ENCODE peak calls at places on chromosomes 7 and 10, in ten cellular contexts. One of them, this sample, is unnamed.

GRCh38 chr7:55099086-55099831 is 80.4 kb downstream of the EGFR start:
- DNase-seq in endothelial cell: no peak
- DNase-seq in left lung: no peak
- DNase-seq in glutamatergic neuron: peak
- DNase-seq in kidney epithelial cell: no peak
- DNase-seq in ascending aorta: no peak
- DNase-seq in MCF 10A: peak
- DNase-seq in body of pancreas: no peak
- DNase-seq in right atrium auricular region: no peak
- DNase-seq in HFF-Myc: no peak
- DNase-seq in this sample: no peak

GRCh38 chr7:79880312-79880711 is 254.3 kb upstream of the GNAI1 start:
- DNase-seq in left lung: no peak
- DNase-seq in right atrium auricular region: no peak
- DNase-seq in kidney epithelial cell: no peak
- DNase-seq in glutamatergic neuron: peak
- DNase-seq in endothelial cell: no peak
- DNase-seq in HFF-Myc: no peak
- DNase-seq in body of pancreas: no peak
- DNase-seq in MCF 10A: no peak
- DNase-seq in ascending aorta: no peak
- DNase-seq in this sample: no peak

GRCh38 chr10:14299516-14299915 is 31.2 kb downstream of the FRMD4A start:
- DNase-seq in endothelial cell: no peak
- DNase-seq in glutamatergic neuron: no peak
- DNase-seq in kidney epithelial cell: no peak
- DNase-seq in right atrium auricular region: no peak
- DNase-seq in left lung: no peak
- DNase-seq in HFF-Myc: no peak
- DNase-seq in body of pancreas: no peak
- DNase-seq in ascending aorta: no peak
- DNase-seq in MCF 10A: no peak
- DNase-seq in this sample: no peak

GRCh38 chr7:132964886-132965285 is 117.0 kb downstream of the CHCHD3 start:
- DNase-seq in right atrium auricular region: no peak
- DNase-seq in glutamatergic neuron: no peak
- DNase-seq in MCF 10A: no peak
- DNase-seq in HFF-Myc: no peak
- DNase-seq in kidney epithelial cell: no peak
- DNase-seq in ascending aorta: no peak
- DNase-seq in endothelial cell: no peak
- DNase-seq in body of pancreas: no peak
- DNase-seq in left lung: no peak
- DNase-seq in this sample: no peak

GRCh38 chr10:33129181-33129928 is 171.3 kb upstream of the ITGB1 start:
- DNase-seq in glutamatergic neuron: no peak
- DNase-seq in ascending aorta: no peak
- DNase-seq in endothelial cell: no peak
- DNase-seq in body of pancreas: no peak
- DNase-seq in HFF-Myc: no peak
- DNase-seq in right atrium auricular region: peak
- DNase-seq in left lung: peak
- DNase-seq in kidney epithelial cell: no peak
- DNase-seq in MCF 10A: peak
- DNase-seq in this sample: no peak

GRCh38 chr10:132536241-132536963 is 1.2 kb upstream of the INPP5A start:
- DNase-seq in MCF 10A: peak
- DNase-seq in body of pancreas: peak
- DNase-seq in kidney epithelial cell: no peak
- DNase-seq in ascending aorta: no peak
- DNase-seq in glutamatergic neuron: no peak
- DNase-seq in left lung: peak
- DNase-seq in HFF-Myc: no peak
- DNase-seq in right atrium auricular region: no peak
- DNase-seq in endothelial cell: no peak
- DNase-seq in this sample: no peak

GRCh38 chr7:2490306-2490705 is 14.1 kb upstream of the GRIFIN start:
- DNase-seq in HFF-Myc: no peak
- DNase-seq in left lung: no peak
- DNase-seq in MCF 10A: no peak
- DNase-seq in ascending aorta: no peak
- DNase-seq in glutamatergic neuron: no peak
- DNase-seq in body of pancreas: peak
- DNase-seq in right atrium auricular region: no peak
- DNase-seq in endothelial cell: no peak
- DNase-seq in kidney epithelial cell: no peak
- DNase-seq in this sample: no peak

GRCh38 chr10:71685554-71686202 is 33.9 kb downstream of the C10orf105 start:
- DNase-seq in MCF 10A: no peak
- DNase-seq in endothelial cell: no peak
- DNase-seq in left lung: no peak
- DNase-seq in glutamatergic neuron: no peak
- DNase-seq in kidney epithelial cell: no peak
- DNase-seq in HFF-Myc: no peak
- DNase-seq in right atrium auricular region: no peak
- DNase-seq in ascending aorta: no peak
- DNase-seq in body of pancreas: no peak
- DNase-seq in this sample: no peak

GRCh38 chr7:52030722-52031121 is 714.1 kb upstream of the COBL start:
- DNase-seq in left lung: no peak
- DNase-seq in right atrium auricular region: no peak
- DNase-seq in MCF 10A: no peak
- DNase-seq in ascending aorta: no peak
- DNase-seq in body of pancreas: no peak
- DNase-seq in endothelial cell: no peak
- DNase-seq in kidney epithelial cell: no peak
- DNase-seq in glutamatergic neuron: no peak
- DNase-seq in HFF-Myc: no peak
- DNase-seq in this sample: no peak

GRCh38 chr10:76303682-76304316 is 872.4 kb downstream of the LRMDA start:
- DNase-seq in kidney epithelial cell: no peak
- DNase-seq in left lung: peak
- DNase-seq in MCF 10A: peak
- DNase-seq in right atrium auricular region: peak
- DNase-seq in HFF-Myc: peak
- DNase-seq in glutamatergic neuron: peak
- DNase-seq in ascending aorta: peak
- DNase-seq in body of pancreas: peak
- DNase-seq in endothelial cell: peak
- DNase-seq in this sample: no peak

GRCh38 chr10:132064771-132065437 is 842 bp upstream of the JAKMIP3 start:
- DNase-seq in MCF 10A: no peak
- DNase-seq in kidney epithelial cell: no peak
- DNase-seq in endothelial cell: no peak
- DNase-seq in ascending aorta: no peak
- DNase-seq in right atrium auricular region: peak
- DNase-seq in HFF-Myc: no peak
- DNase-seq in glutamatergic neuron: no peak
- DNase-seq in body of pancreas: no peak
- DNase-seq in left lung: no peak
- DNase-seq in this sample: no peak

GRCh38 chr7:42128703-42129102 is 108.3 kb downstream of the GLI3 start:
- DNase-seq in body of pancreas: no peak
- DNase-seq in kidney epithelial cell: no peak
- DNase-seq in MCF 10A: peak
- DNase-seq in right atrium auricular region: no peak
- DNase-seq in glutamatergic neuron: no peak
- DNase-seq in endothelial cell: peak
- DNase-seq in ascending aorta: no peak
- DNase-seq in HFF-Myc: no peak
- DNase-seq in left lung: no peak
- DNase-seq in this sample: no peak

GRCh38 chr10:122588381-122588780 is 27.8 kb downstream of the DMBT1 start:
- DNase-seq in kidney epithelial cell: no peak
- DNase-seq in ascending aorta: no peak
- DNase-seq in body of pancreas: no peak
- DNase-seq in MCF 10A: no peak
- DNase-seq in glutamatergic neuron: no peak
- DNase-seq in HFF-Myc: no peak
- DNase-seq in endothelial cell: no peak
- DNase-seq in right atrium auricular region: no peak
- DNase-seq in left lung: no peak
- DNase-seq in this sample: no peak
- TF ChIP-seq CTCF in kidney epithelial cell: no peak
- TF ChIP-seq CTCF in ascending aorta: no peak
- TF ChIP-seq CTCF in body of pancreas: no peak
- TF ChIP-seq CTCF in MCF 10A: no peak
- TF ChIP-seq CTCF in glutamatergic neuron: no peak
- TF ChIP-seq CTCF in HFF-Myc: no peak
- TF ChIP-seq CTCF in endothelial cell: no peak
- TF ChIP-seq CTCF in right atrium auricular region: no peak
- TF ChIP-seq CTCF in left lung: no peak
- TF ChIP-seq CTCF in this sample: no peak

GRCh38 chr7:36440880-36441279 is 51.2 kb downstream of the ANLN start:
- DNase-seq in body of pancreas: no peak
- DNase-seq in MCF 10A: peak
- DNase-seq in glutamatergic neuron: no peak
- DNase-seq in left lung: no peak
- DNase-seq in right atrium auricular region: no peak
- DNase-seq in ascending aorta: no peak
- DNase-seq in kidney epithelial cell: peak
- DNase-seq in HFF-Myc: no peak
- DNase-seq in endothelial cell: no peak
- DNase-seq in this sample: peak
- TF ChIP-seq CTCF in body of pancreas: peak
- TF ChIP-seq CTCF in MCF 10A: peak
- TF ChIP-seq CTCF in glutamatergic neuron: peak
- TF ChIP-seq CTCF in left lung: peak
- TF ChIP-seq CTCF in right atrium auricular region: no peak
- TF ChIP-seq CTCF in ascending aorta: peak
- TF ChIP-seq CTCF in kidney epithelial cell: peak
- TF ChIP-seq CTCF in HFF-Myc: peak
- TF ChIP-seq CTCF in endothelial cell: peak
- TF ChIP-seq CTCF in this sample: peak

GRCh38 chr7:138129551-138130165 is 53.4 kb downstream of the AKR1D1 start:
- DNase-seq in glutamatergic neuron: no peak
- DNase-seq in right atrium auricular region: no peak
- DNase-seq in endothelial cell: no peak
- DNase-seq in kidney epithelial cell: no peak
- DNase-seq in HFF-Myc: no peak
- DNase-seq in body of pancreas: no peak
- DNase-seq in MCF 10A: no peak
- DNase-seq in ascending aorta: no peak
- DNase-seq in left lung: no peak
- DNase-seq in this sample: no peak
- TF ChIP-seq CTCF in glutamatergic neuron: no peak
- TF ChIP-seq CTCF in right atrium auricular region: no peak
- TF ChIP-seq CTCF in endothelial cell: no peak
- TF ChIP-seq CTCF in kidney epithelial cell: no peak
- TF ChIP-seq CTCF in HFF-Myc: no peak
- TF ChIP-seq CTCF in body of pancreas: no peak
- TF ChIP-seq CTCF in MCF 10A: no peak
- TF ChIP-seq CTCF in ascending aorta: no peak
- TF ChIP-seq CTCF in left lung: no peak
- TF ChIP-seq CTCF in this sample: no peak

GRCh38 chr7:124785994-124786393 is 20.4 kb upstream of the GPR37 start:
- DNase-seq in right atrium auricular region: no peak
- DNase-seq in glutamatergic neuron: no peak
- DNase-seq in HFF-Myc: no peak
- DNase-seq in endothelial cell: no peak
- DNase-seq in body of pancreas: no peak
- DNase-seq in MCF 10A: no peak
- DNase-seq in left lung: no peak
- DNase-seq in kidney epithelial cell: no peak
- DNase-seq in ascending aorta: no peak
- DNase-seq in this sample: no peak

GRCh38 chr7:124783271-124783670 is 17.7 kb upstream of the GPR37 start:
- DNase-seq in body of pancreas: no peak
- DNase-seq in endothelial cell: no peak
- DNase-seq in MCF 10A: no peak
- DNase-seq in glutamatergic neuron: no peak
- DNase-seq in kidney epithelial cell: no peak
- DNase-seq in HFF-Myc: no peak
- DNase-seq in ascending aorta: no peak
- DNase-seq in right atrium auricular region: no peak
- DNase-seq in left lung: no peak
- DNase-seq in this sample: no peak

GRCh38 chr7:124782335-124782734 is 16.7 kb upstream of the GPR37 start:
- DNase-seq in MCF 10A: no peak
- DNase-seq in body of pancreas: no peak
- DNase-seq in glutamatergic neuron: no peak
- DNase-seq in left lung: no peak
- DNase-seq in HFF-Myc: no peak
- DNase-seq in endothelial cell: no peak
- DNase-seq in right atrium auricular region: no peak
- DNase-seq in kidney epithelial cell: no peak
- DNase-seq in ascending aorta: no peak
- DNase-seq in this sample: no peak

GRCh38 chr7:124781907-124782306 is 16.3 kb upstream of the GPR37 start:
- DNase-seq in body of pancreas: no peak
- DNase-seq in left lung: no peak
- DNase-seq in HFF-Myc: no peak
- DNase-seq in kidney epithelial cell: no peak
- DNase-seq in endothelial cell: no peak
- DNase-seq in right atrium auricular region: no peak
- DNase-seq in MCF 10A: no peak
- DNase-seq in ascending aorta: no peak
- DNase-seq in glutamatergic neuron: no peak
- DNase-seq in this sample: no peak

DNA sequence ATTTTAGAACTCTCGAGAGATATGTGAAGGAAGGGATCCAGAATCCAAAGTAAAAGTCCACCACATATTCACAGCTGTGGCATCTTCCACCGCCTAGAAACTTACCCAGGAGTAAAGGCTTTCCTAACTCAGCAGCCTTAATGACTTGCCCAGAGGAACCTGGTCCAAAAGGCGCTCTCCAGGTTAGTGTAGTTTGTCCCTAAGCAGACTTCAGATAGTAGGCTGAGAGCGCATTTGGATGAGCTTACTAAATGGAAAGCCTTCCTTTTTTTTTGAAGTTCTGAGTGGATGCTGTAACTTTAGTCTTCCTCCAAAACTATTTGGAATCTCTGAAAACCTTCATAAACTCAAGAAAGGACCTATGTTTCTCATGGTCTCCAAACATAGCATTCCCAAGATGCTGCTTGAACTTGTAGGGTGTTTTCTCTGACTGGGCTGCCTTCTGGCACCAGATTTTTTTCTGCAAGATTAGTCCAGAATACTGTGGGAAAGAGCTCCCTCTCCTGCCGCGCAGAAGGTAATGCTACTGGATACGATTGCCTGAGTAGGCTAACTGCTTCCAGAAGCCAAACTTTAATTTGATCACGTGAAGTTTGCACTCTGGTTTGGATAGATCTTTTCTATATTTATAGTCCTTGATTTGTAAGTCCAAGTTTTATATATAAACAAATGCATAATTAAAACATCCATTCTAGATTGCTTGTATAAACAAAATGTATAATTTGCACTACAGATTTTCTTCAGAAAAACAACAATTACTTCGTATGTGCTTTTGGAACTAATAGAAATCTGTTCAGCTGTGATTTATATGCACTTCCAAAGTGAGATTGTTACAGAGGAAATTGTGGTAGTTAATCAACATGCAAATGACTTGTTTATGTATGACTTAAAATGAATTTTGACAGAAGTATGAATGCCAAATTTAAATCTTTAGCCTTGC is 19.6 kb upstream of the GPR37 start:
- DNase-seq in MCF 10A: peak
- DNase-seq in glutamatergic neuron: peak
- DNase-seq in endothelial cell: peak
- DNase-seq in kidney epithelial cell: no peak
- DNase-seq in body of pancreas: peak
- DNase-seq in right atrium auricular region: no peak
- DNase-seq in ascending aorta: no peak
- DNase-seq in HFF-Myc: peak
- DNase-seq in left lung: no peak
- DNase-seq in this sample: no peak
- TF ChIP-seq CTCF in MCF 10A: peak
- TF ChIP-seq CTCF in glutamatergic neuron: peak
- TF ChIP-seq CTCF in endothelial cell: peak
- TF ChIP-seq CTCF in kidney epithelial cell: peak
- TF ChIP-seq CTCF in body of pancreas: peak
- TF ChIP-seq CTCF in right atrium auricular region: peak
- TF ChIP-seq CTCF in ascending aorta: peak
- TF ChIP-seq CTCF in HFF-Myc: peak
- TF ChIP-seq CTCF in left lung: peak
- TF ChIP-seq CTCF in this sample: peak